ENCODE peak calls at places on chromosomes 5 and 9, in ten cellular contexts. N is CD8-positive, alpha-beta T cell; G is prostate gland; S is suprapubic skin; E is A549; X is SK-N-SH; U is tibial artery; B is adrenal gland; V is HepG2; I is body of pancreas. K is an unnamed sample.

GRCh38 chr9:137281345-137282116 is 4.0 kb downstream of the TOR4A start:
- DNase-seq in N (no peak), V (no peak), E (no peak), B (no peak), U (no peak), I (no peak), G (no peak), S (no peak), X (peak), K (no peak)

GRCh38 chr9:117825609-117826347 is 121.6 kb downstream of the TLR4 start:
- DNase-seq in I (no peak), N (peak), E (no peak), U (no peak), B (no peak), X (no peak), G (no peak), S (no peak), V (no peak), K (no peak)

GRCh38 chr5:154356256-154356655 is 89.5 kb upstream of the SAP30L start:
- DNase-seq in B (peak), V (no peak), N (no peak), E (peak), X (no peak), S (no peak), U (no peak), I (no peak), G (no peak), K (no peak)

GRCh38 chr5:174176511-174176910 is 131.0 kb downstream of the NSG2 start:
- DNase-seq in S (peak), E (no peak), X (no peak), N (no peak), I (no peak), G (no peak), V (no peak), B (no peak), U (no peak), K (no peak)

GRCh38 chr5:16936150-16937022 is at the start of gene MYO10:
- DNase-seq in V (no peak), B (peak), N (peak), S (peak), G (peak), E (peak), I (peak), X (peak), U (peak), K (peak)

GRCh38 chr5:109704255-109704952 is 14.7 kb downstream of the MAN2A1 start:
- DNase-seq in X (no peak), U (no peak), V (no peak), I (no peak), G (no peak), B (no peak), E (no peak), N (no peak), S (no peak), K (no peak)

GRCh38 chr5:29208026-29208425 is 1985.5 kb upstream of the CDH6 start:
- DNase-seq in B (no peak), N (no peak), G (no peak), I (no peak), E (no peak), X (no peak), V (no peak), S (no peak), U (no peak), K (no peak)

GRCh38 chr5:140214831-140215230 is 39.8 kb downstream of the CYSTM1 start:
- DNase-seq in G (no peak), I (peak), N (no peak), V (no peak), X (no peak), B (no peak), E (no peak), S (no peak), U (no peak), K (no peak)

GRCh38 chr9:111925017-111925770 is 28.6 kb downstream of the UGCG start:
- DNase-seq in S (no peak), E (no peak), X (no peak), N (no peak), I (no peak), U (no peak), V (no peak), B (no peak), G (no peak), K (no peak)

GRCh38 chr5:72210913-72211670 is 103.8 kb downstream of the MAP1B start:
- DNase-seq in S (no peak), I (peak), X (no peak), E (peak), B (peak), V (peak), G (peak), U (no peak), N (no peak), K (no peak)

GRCh38 chr5:43065384-43066230 is 25.5 kb upstream of the ANXA2R start:
- DNase-seq in X (no peak), N (peak), U (peak), G (peak), I (peak), B (peak), E (peak), S (peak), V (no peak), K (no peak)

GRCh38 chr5:126385509-126385908 is 37.7 kb upstream of the GRAMD2B start:
- DNase-seq in B (no peak), X (no peak), N (no peak), I (no peak), V (no peak), G (no peak), U (no peak), E (no peak), S (no peak), K (no peak)

GRCh38 chr9:122180633-122181032 is 20.9 kb downstream of the MORN5 start:
- DNase-seq in E (peak), B (peak), I (no peak), V (peak), U (no peak), G (no peak), S (no peak), N (no peak), X (no peak), K (no peak)

GRCh38 chr9:131500939-131501541 is 1.7 kb upstream of the POMT1 start:
- DNase-seq in G (no peak), B (no peak), I (no peak), V (no peak), N (peak), S (no peak), X (no peak), U (no peak), E (no peak), K (no peak)

GRCh38 chr5:115579747-115580173 is 22.5 kb downstream of the TICAM2 start:
- DNase-seq in E (no peak), V (no peak), U (no peak), S (no peak), B (no peak), N (no peak), X (no peak), I (no peak), G (no peak), K (no peak)

GRCh38 chr5:10552183-10553143 is 11.4 kb upstream of the ANKRD33B start:
- DNase-seq in X (no peak), E (peak), I (no peak), B (no peak), S (no peak), N (no peak), U (no peak), V (no peak), G (no peak), K (no peak)

GRCh38 chr5:107215581-107215980 is 455.2 kb downstream of the EFNA5 start:
- DNase-seq in G (no peak), S (no peak), B (no peak), V (no peak), E (peak), N (no peak), U (no peak), X (no peak), I (no peak), K (no peak)

GRCh38 chr9:86434039-86434726 is 80.0 kb upstream of the TUT7 start:
- DNase-seq in G (peak), S (no peak), B (no peak), N (no peak), U (peak), X (peak), V (peak), E (peak), I (no peak), K (no peak)

GRCh38 chr9:70566066-70566465 is 151.6 kb upstream of the KLF9 start:
- DNase-seq in I (no peak), X (no peak), B (no peak), N (no peak), V (no peak), U (no peak), E (no peak), S (no peak), G (no peak), K (no peak)

GRCh38 chr9:107684224-107684623 is 194.7 kb upstream of the KLF4 start:
- DNase-seq in E (peak), V (no peak), B (no peak), S (no peak), I (no peak), X (no peak), G (no peak), U (no peak), N (no peak), K (no peak)

GRCh38 chr9:83630938-83631457 is 8.1 kb downstream of the IDNK start:
- DNase-seq in G (no peak), I (no peak), E (no peak), X (peak), S (no peak), U (no peak), V (no peak), N (no peak), B (no peak), K (no peak)

GRCh38 chr5:139414601-139415121 is 10.8 kb upstream of the SPATA24 start:
- DNase-seq in V (no peak), B (peak), G (no peak), E (no peak), N (no peak), S (no peak), I (no peak), X (no peak), U (no peak), K (no peak)

DNA sequence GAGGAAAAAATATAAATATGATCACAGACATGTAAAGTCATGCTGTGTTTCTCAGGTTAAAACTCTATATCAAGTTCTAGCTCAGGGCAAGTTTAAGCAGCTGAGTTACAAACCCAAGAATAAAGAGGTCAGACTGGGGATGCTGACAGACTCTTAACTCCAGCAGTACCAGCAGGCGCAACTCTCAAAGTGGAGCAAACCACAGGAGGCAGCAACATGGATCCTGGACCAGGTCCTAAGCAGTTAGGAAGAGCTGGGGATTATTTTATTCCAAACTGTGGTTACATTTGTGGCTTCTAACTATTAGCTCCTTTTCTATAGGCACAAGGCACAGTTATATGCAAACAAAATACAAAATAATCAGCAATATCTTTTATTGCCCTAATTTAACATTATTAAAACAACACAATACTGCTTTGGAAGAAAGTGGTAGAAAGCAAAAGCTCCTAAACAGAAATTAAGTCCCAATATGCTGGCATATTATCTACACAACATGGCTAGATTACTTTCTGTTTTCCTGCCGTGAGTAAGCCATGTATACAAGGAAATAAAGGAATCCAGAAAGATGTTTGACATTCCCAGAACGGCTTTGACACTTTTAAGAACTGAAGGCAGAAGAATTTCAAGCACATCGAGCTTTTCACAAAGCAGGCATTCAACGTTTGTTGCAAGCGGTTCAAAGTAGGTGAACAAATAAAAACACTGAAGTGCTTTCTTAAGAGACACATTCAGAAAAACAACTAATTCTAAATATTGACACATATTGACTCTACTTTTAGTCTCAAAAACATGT is 378.8 kb upstream of the ZNF608 start:
- DNase-seq in B (no peak), N (no peak), I (no peak), X (no peak), E (no peak), S (no peak), V (no peak), U (no peak), G (no peak), K (no peak)
- H3K27ac ChIP-seq in B (no peak), N (no peak), I (no peak), X (no peak), E (no peak), S (no peak), V (no peak), U (no peak), G (no peak), K (no peak)

GRCh38 chr5:149153193-149153750 is 12.0 kb downstream of the ABLIM3 start:
- DNase-seq in X (no peak), B (no peak), N (no peak), V (no peak), U (no peak), I (no peak), G (no peak), E (no peak), S (no peak), K (no peak)

GRCh38 chr5:149150457-149150856 is 9.2 kb downstream of the ABLIM3 start:
- DNase-seq in X (no peak), U (no peak), E (no peak), V (no peak), I (no peak), B (no peak), N (no peak), G (no peak), S (no peak), K (no peak)

GRCh38 chr5:149153751-149154610 is 12.7 kb downstream of the ABLIM3 start:
- DNase-seq in S (no peak), N (no peak), G (no peak), B (peak), I (peak), X (no peak), V (peak), U (peak), E (peak), K (no peak)

GRCh38 chr5:149151717-149152116 is 10.4 kb downstream of the ABLIM3 start:
- DNase-seq in N (no peak), S (no peak), B (no peak), X (no peak), I (no peak), E (peak), V (no peak), U (no peak), G (no peak), K (no peak)

DNA sequence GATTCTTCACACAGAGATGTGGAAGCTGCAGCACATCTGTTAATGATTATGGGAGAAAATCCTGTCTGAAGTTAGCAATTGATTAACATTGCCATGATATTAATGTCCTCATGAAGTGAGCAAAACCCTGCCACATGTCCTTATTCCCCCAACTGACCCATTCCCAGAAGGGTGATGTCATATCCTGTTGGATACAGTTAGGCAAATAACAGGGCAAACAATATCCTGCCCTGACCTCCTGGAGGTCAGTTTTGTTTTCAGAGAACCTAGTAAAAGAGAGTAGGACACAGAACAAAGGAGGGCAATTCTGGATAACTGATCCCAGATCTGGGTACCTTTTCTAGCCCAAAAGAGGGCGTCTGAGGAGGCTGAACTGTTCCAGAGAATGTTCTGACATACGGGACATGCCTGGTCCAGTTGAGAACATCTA is 11.0 kb downstream of the ABLIM3 start:
- DNase-seq in S (no peak), E (peak), U (no peak), V (peak), N (no peak), I (no peak), G (no peak), B (no peak), X (no peak), K (no peak)
- H3K27ac ChIP-seq in S (peak), E (peak), U (peak), V (peak), N (no peak), I (peak), G (no peak), B (no peak), X (no peak), K (peak)

GRCh38 chr9:135919318-135919717 is 12.0 kb upstream of the CAMSAP1 start:
- DNase-seq in V (no peak), I (no peak), U (no peak), S (peak), E (no peak), G (no peak), B (no peak), N (no peak), X (no peak), K (no peak)

GRCh38 chr9:135910197-135910596 is 2.9 kb upstream of the CAMSAP1 start:
- DNase-seq in B (no peak), G (no peak), E (no peak), I (no peak), N (no peak), X (no peak), V (no peak), S (no peak), U (peak), K (no peak)

GRCh38 chr9:135916998-135917397 is 9.7 kb upstream of the CAMSAP1 start:
- DNase-seq in E (no peak), U (no peak), V (no peak), I (no peak), X (no peak), N (no peak), G (no peak), S (no peak), B (no peak), K (no peak)

GRCh38 chr9:135910757-135911156 is 3.4 kb upstream of the CAMSAP1 start:
- DNase-seq in E (no peak), N (no peak), V (no peak), I (no peak), G (no peak), X (no peak), U (peak), S (peak), B (no peak), K (no peak)

DNA sequence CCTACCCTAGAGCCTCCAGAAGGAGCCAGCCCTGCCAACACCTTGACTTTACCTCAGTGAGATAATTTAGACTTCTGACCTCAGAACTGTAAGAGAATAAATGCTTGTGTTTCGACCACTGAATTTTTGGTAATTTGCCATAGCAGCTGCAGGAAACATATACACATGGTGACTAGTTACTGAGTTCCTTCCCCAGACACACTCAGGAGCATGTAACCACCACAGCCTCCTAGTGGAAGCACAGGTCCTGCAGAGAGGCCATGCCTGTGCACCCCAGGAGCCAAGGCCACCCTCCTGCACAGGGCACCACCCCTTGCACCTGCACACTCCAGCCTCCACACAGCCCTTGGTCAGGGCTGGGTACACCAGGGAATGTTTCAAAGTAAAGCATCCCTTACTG is 7.6 kb upstream of the CAMSAP1 start:
- DNase-seq in E (no peak), B (no peak), I (no peak), X (no peak), U (peak), N (no peak), S (no peak), G (no peak), V (no peak), K (no peak)
- H3K27ac ChIP-seq in E (no peak), B (no peak), I (no peak), X (no peak), U (no peak), N (no peak), S (no peak), G (no peak), V (no peak), K (no peak)

GRCh38 chr5:112776301-112776856 is 38.7 kb downstream of the APC start:
- DNase-seq in U (no peak), E (no peak), I (no peak), X (no peak), B (no peak), V (no peak), G (no peak), S (no peak), N (no peak), K (no peak)
- H3K27ac ChIP-seq in U (no peak), E (no peak), I (no peak), X (no peak), B (no peak), V (no peak), G (no peak), S (no peak), N (no peak), K (no peak)

DNA sequence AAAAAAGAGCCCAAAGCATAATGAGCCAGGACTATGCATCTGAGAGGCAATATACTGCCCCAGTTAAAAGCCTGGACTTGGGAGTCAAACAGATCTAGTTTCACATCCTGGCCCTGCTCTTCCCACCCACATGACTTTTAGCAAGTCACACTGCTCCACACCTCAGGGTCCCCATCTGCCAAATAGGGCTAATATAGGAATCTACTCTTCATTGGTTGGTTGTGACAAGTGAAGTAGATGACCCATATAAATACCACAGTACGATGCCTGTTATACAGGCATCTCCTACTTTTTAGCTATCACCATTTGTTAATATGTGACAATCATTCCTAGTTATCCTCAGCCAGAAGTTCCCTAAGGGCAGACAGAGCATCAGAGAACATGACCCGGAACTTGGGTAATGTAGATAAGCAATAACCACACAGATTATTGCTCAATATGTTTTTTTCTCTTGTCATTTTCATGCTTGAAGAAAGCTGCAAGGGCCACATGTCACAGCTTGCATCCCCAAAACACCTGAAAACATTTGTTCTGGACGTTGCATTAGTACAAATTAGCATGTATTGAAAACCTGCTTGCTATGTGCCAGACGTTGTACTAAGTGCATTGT is 20.4 kb downstream of the ADAM19 start:
- DNase-seq in G (no peak), E (no peak), S (no peak), U (no peak), I (no peak), B (no peak), N (no peak), X (peak), V (no peak), K (no peak)
- H3K27ac ChIP-seq in G (no peak), E (peak), S (no peak), U (peak), I (no peak), B (no peak), N (no peak), X (no peak), V (no peak), K (no peak)

DNA sequence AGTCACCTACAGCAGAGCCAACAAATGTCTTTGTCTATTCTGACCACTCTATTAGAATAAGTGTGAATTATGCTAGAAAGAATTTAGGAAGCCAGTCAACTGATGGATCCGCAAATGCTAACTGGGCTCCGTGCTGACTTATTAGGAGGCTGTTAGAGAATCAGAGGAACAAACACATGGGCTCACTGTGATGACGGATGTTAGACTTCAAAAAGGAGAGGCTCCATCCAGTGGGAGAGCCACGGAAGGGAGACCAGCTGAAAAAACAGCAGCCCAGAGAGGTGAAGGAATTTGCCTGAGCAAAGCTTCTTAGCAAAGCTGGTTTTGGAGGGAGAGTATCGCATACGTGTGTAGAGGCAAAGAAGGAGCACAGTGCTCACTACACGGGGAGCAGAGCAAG is 5.8 kb upstream of the TGFBI start:
- DNase-seq in X (no peak), G (no peak), N (no peak), S (no peak), U (no peak), I (no peak), E (no peak), B (no peak), V (no peak), K (no peak)
- H3K27ac ChIP-seq in X (no peak), G (no peak), N (no peak), S (no peak), U (peak), I (no peak), E (peak), B (no peak), V (no peak), K (no peak)